ENCODE peak calls at places on chromosomes 1 and 21, in six cellular contexts. P, V, B, L, Q and C are unnamed samples.

GRCh38 chr1:82838066-82838465 is 1037.3 kb downstream of the ADGRL2 start:
- DNase-seq in Q (peak), P (peak), B (no peak), V (no peak), L (peak), C (no peak)

GRCh38 chr21:37811711-37812110 is 104.5 kb downstream of the KCNJ6 start:
- DNase-seq in P (peak), Q (no peak), B (no peak), L (no peak), V (no peak), C (no peak)

GRCh38 chr1:83849191-83850061 is 149.5 kb downstream of the TTLL7 start:
- DNase-seq in P (no peak), B (no peak), V (no peak), Q (no peak), L (no peak), C (no peak)

GRCh38 chr1:9591669-9592509 is 3.2 kb downstream of the TMEM201 start:
- DNase-seq in B (no peak), L (no peak), P (no peak), V (no peak), Q (no peak), C (no peak)

GRCh38 chr1:9825101-9826074 is 1.6 kb upstream of the CLSTN1 start:
- DNase-seq in L (peak), Q (peak), P (peak), V (peak), B (peak), C (peak)

GRCh38 chr1:76234061-76234460 is 159.5 kb downstream of the ST6GALNAC3 start:
- DNase-seq in V (no peak), B (no peak), P (no peak), L (no peak), Q (no peak), C (no peak)

GRCh38 chr1:246647513-246647912 is 76.7 kb upstream of the SCCPDH start:
- DNase-seq in V (no peak), B (no peak), L (no peak), P (peak), Q (peak), C (no peak)

GRCh38 chr21:46599251-46599572 is 5.7 kb downstream of the S100B start:
- DNase-seq in Q (peak), P (peak), L (peak), V (no peak), B (no peak), C (peak)

GRCh38 chr1:110262846-110263631 is 52.9 kb downstream of the KCNC4 start:
- DNase-seq in V (no peak), P (no peak), B (no peak), Q (no peak), L (no peak), C (no peak)

GRCh38 chr21:30194701-30195299 is 21.1 kb downstream of the CLDN8 start:
- DNase-seq in B (peak), L (peak), V (no peak), Q (peak), P (peak), C (peak)

GRCh38 chr21:42527489-42528158 is 14.0 kb downstream of the SLC37A1 start:
- DNase-seq in L (no peak), V (no peak), P (no peak), B (peak), Q (no peak), C (no peak)

GRCh38 chr21:45504516-45505415 is 37.5 kb downstream of the SLC19A1 start:
- DNase-seq in L (no peak), Q (no peak), P (no peak), B (no peak), V (no peak), C (no peak)

GRCh38 chr1:12076425-12077005 is 13.4 kb downstream of the TNFRSF8 start:
- DNase-seq in Q (no peak), V (no peak), B (no peak), P (no peak), L (no peak), C (no peak)

GRCh38 chr21:44618504-44618903 is 6.6 kb downstream of the KRTAP10-8 start:
- DNase-seq in B (no peak), V (no peak), P (peak), Q (peak), L (no peak), C (no peak)

GRCh38 chr1:7893529-7894180 is 40.8 kb upstream of the UTS2 start:
- DNase-seq in Q (peak), B (no peak), V (no peak), L (no peak), P (peak), C (peak)

GRCh38 chr21:16020878-16021277 is 291.1 kb downstream of the USP25 start:
- DNase-seq in P (no peak), V (no peak), Q (no peak), L (no peak), B (no peak), C (no peak)

GRCh38 chr1:186960866-186961265 is 132.1 kb downstream of the PLA2G4A start:
- DNase-seq in B (no peak), V (no peak), L (no peak), P (peak), Q (peak), C (peak)

GRCh38 chr21:44530221-44530902 is 9.6 kb downstream of the KRTAP10-1 start:
- DNase-seq in P (no peak), L (no peak), B (no peak), V (no peak), Q (no peak), C (no peak)